ENCODE peak calls at places on chromosomes 3 and 15, in five cellular contexts. F is H1; K is stomach; D is mammary epithelial cell; S is CD8-positive, alpha-beta T cell. R is an unnamed sample.

GRCh38 chr3:160765211-160765610 is 9.2 kb downstream of the PPM1L start:
- DNase-seq in F (no peak), K (no peak), D (no peak), S (no peak), R (no peak)

GRCh38 chr3:170806676-170807075 is 63.3 kb downstream of the RPL22L1 start:
- DNase-seq in F (no peak), K (no peak), D (peak; percentile 54), S (no peak), R (no peak)

GRCh38 chr3:11260460-11260859 is 11.7 kb upstream of the ATG7 start:
- DNase-seq in F (no peak), K (no peak), D (no peak), S (no peak), R (no peak)

GRCh38 chr15:68578960-68579935 is at the start of gene CORO2B:
- DNase-seq in F (no peak), K (no peak), D (peak; percentile 19), S (no peak), R (peak; percentile 18)

GRCh38 chr3:148930785-148931184 is 60.6 kb upstream of the GYG1 start:
- DNase-seq in F (no peak), K (no peak), D (no peak), S (no peak), R (no peak)

GRCh38 chr15:60797444-60798040 is 318.6 kb upstream of the ICE2 start:
- DNase-seq in F (no peak), K (no peak), D (no peak), S (no peak), R (no peak)

GRCh38 chr3:23987376-23987775 is 42.3 kb downstream of the NR1D2 start:
- DNase-seq in F (no peak), K (no peak), D (no peak), S (no peak), R (no peak)

GRCh38 chr3:138417559-138417982 is 16.8 kb upstream of the ESYT3 start:
- DNase-seq in F (peak; percentile 79), K (peak; percentile 82), D (peak; percentile 69), S (peak; percentile 50), R (peak; percentile 87)

GRCh38 chr15:101578443-101578894 is 73.7 kb downstream of the TM2D3 start:
- DNase-seq in F (no peak), K (peak; percentile 62), D (peak; percentile 28), S (no peak), R (peak; percentile 52)

GRCh38 chr3:59101091-59101738 is 51.4 kb upstream of the CFAP20DC start:
- DNase-seq in F (no peak), K (no peak), D (peak; percentile 92), S (no peak), R (no peak)

GRCh38 chr3:128054363-128054762 is 2.1 kb downstream of the SEC61A1 start:
- DNase-seq in F (no peak), K (no peak), D (peak; percentile 54), S (no peak), R (no peak)

GRCh38 chr3:126151562-126152302 is 28.7 kb downstream of the ALDH1L1 start:
- DNase-seq in F (no peak), K (no peak), D (no peak), S (no peak), R (no peak)

GRCh38 chr3:145798691-145799550 is 362.1 kb downstream of the PLOD2 start:
- DNase-seq in F (no peak), K (no peak), D (no peak), S (no peak), R (no peak)

GRCh38 chr3:152707314-152707713 is 127.6 kb upstream of the P2RY1 start:
- DNase-seq in F (no peak), K (no peak), D (no peak), S (no peak), R (no peak)

GRCh38 chr3:53254190-53254809 is 1.5 kb downstream of the TKT start:
- DNase-seq in F (no peak), K (no peak), D (peak; percentile 20), S (no peak), R (no peak)

GRCh38 chr15:59349715-59350420 is 22.8 kb downstream of the MYO1E start:
- DNase-seq in F (no peak), K (no peak), D (peak; percentile 97), S (no peak), R (no peak)

GRCh38 chr15:56919708-56920637 is 1.5 kb downstream of the TCF12 start:
- DNase-seq in F (no peak), K (no peak), D (peak; percentile 60), S (peak; percentile 6), R (no peak)
- H3K4me1 ChIP-seq in F (peaks cover 6% of the 10 kb centered on the region), K (peaks cover 32% of the 10 kb centered on the region), D (peaks cover 8% of the 10 kb centered on the region), S (peaks cover 29% of the 10 kb centered on the region), R (peaks cover 22% of the 10 kb centered on the region)

GRCh38 chr3:50606596-50606995 is 5.0 kb downstream of the CISH start:
- DNase-seq in F (no peak), K (no peak), D (no peak), S (peak; percentile 56), R (no peak)

GRCh38 chr3:50604628-50605588 is 6.7 kb downstream of the CISH start:
- DNase-seq in F (no peak), K (peak; percentile 87), D (no peak), S (no peak), R (no peak)

GRCh38 chr3:50607271-50608091 is 4.1 kb downstream of the CISH start:
- DNase-seq in F (no peak), K (no peak), D (no peak), S (no peak), R (no peak)

GRCh38 chr3:50604110-50604621 is 7.4 kb downstream of the CISH start:
- DNase-seq in F (no peak), K (no peak), D (no peak), S (no peak), R (no peak)

GRCh38 chr3:50605901-50606326 is 5.7 kb downstream of the CISH start:
- DNase-seq in F (no peak), K (no peak), D (no peak), S (no peak), R (no peak)
- H3K4me1 ChIP-seq in F (peaks cover 2% of the 10 kb centered on the region), K (peaks cover 80% of the 10 kb centered on the region), D (peaks cover 42% of the 10 kb centered on the region), S (peaks cover 80% of the 10 kb centered on the region), R (peaks cover 33% of the 10 kb centered on the region)

DNA sequence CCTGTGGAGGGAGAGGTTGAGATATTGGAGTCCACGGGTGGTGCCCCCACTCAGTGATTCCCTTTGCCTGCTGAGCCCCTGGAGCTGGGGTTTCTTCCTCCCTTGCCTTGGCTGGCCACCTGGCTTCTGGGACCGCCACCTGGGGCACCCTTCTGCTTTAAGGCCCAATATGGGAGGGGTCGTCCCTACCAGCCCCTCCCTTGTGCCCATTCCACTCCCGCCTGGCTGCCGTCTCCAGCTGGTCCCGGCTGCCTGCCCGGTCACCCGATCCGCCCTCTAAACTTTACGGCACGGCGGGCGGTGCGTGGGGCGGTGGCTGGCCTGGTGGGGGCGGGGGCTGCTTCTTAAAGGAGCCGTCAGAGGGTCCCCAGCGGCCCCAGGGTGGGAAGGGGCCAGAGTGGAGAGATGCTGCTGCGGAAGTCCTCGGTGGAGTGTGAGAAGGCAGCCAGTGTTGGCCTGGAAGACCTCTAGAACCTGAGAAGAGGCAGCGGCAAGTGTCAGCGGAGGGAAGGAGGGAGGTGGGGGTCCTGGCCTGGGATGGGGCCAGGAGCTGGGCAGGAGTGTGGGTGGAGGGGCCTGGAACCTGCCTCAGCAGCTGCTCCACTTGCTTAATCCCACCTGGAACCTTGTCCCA is 1.6 kb upstream of the SEMA3B start:
- DNase-seq in F (no peak), K (peak; percentile 87), D (no peak), S (no peak), R (no peak)
- H3K4me1 ChIP-seq in F (peaks cover 48% of the 10 kb centered on the region), K (peaks cover 62% of the 10 kb centered on the region), D (peaks cover 39% of the 10 kb centered on the region), S (no peaks in the 10 kb centered on the region), R (peaks cover 78% of the 10 kb centered on the region)

GRCh38 chr15:90001683-90002427 is 731 bp downstream of the ZNF710 start:
- DNase-seq in F (no peak), K (peak; percentile 55), D (peak; percentile 59), S (peak; percentile 38), R (peak; percentile 71)
- H3K4me1 ChIP-seq in F (peaks cover 33% of the 10 kb centered on the region), K (peaks cover 40% of the 10 kb centered on the region), D (peaks cover 69% of the 10 kb centered on the region), S (peaks cover 27% of the 10 kb centered on the region), R (peaks cover 64% of the 10 kb centered on the region)

DNA sequence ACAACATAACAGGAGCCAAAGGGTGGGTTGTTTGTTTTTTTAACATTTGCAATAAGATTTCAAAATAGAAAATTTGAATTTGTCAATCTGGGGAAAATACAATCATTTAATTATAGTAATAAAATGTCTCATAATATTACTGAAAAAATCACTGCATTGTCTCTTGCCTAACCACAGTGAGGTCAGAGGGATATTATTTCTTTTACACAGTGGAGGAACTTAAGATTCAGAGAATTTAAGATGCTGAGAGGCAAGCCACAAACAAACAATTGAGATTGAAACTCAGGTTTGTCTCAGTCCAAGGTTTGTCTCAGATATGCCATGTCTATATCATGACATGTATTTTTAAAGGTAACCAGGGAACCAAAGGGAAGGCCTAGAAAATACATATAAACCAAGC is 428.7 kb downstream of the FOXP1 start:
- DNase-seq in F (no peak), K (no peak), D (no peak), S (no peak), R (no peak)
- H3K4me1 ChIP-seq in F (peaks cover 39% of the 10 kb centered on the region), K (no peaks in the 10 kb centered on the region), D (peaks cover 4% of the 10 kb centered on the region), S (peaks cover 4% of the 10 kb centered on the region), R (peaks cover 70% of the 10 kb centered on the region)

GRCh38 chr3:67650084-67650483 is 4.3 kb downstream of the SUCLG2 start:
- DNase-seq in F (no peak), K (peak; percentile 59), D (no peak), S (no peak), R (peak; percentile 50)
- H3K4me1 ChIP-seq in F (peaks cover 13% of the 10 kb centered on the region), K (peaks cover 43% of the 10 kb centered on the region), D (peaks cover 20% of the 10 kb centered on the region), S (peaks cover 57% of the 10 kb centered on the region), R (peaks cover 54% of the 10 kb centered on the region)

GRCh38 chr3:192850501-192850981 is 67.1 kb downstream of the MB21D2 start:
- DNase-seq in F (no peak), K (peak; percentile 45), D (peak; percentile 93), S (no peak), R (peak; percentile 85)
- H3K4me1 ChIP-seq in F (peaks cover 8% of the 10 kb centered on the region), K (peaks cover 23% of the 10 kb centered on the region), D (peaks cover 27% of the 10 kb centered on the region), S (no peaks in the 10 kb centered on the region), R (peaks cover 50% of the 10 kb centered on the region)

GRCh38 chr3:146834917-146835316 is 229.8 kb upstream of the PLSCR5 start:
- DNase-seq in F (no peak), K (no peak), D (no peak), S (no peak), R (no peak)

GRCh38 chr3:146843476-146843875 is 238.3 kb upstream of the PLSCR5 start:
- DNase-seq in F (no peak), K (no peak), D (no peak), S (no peak), R (no peak)

GRCh38 chr3:146838221-146838620 is 233.1 kb upstream of the PLSCR5 start:
- DNase-seq in F (no peak), K (no peak), D (no peak), S (no peak), R (no peak)

GRCh38 chr3:146845361-146845760 is 240.2 kb upstream of the PLSCR5 start:
- DNase-seq in F (no peak), K (no peak), D (no peak), S (no peak), R (no peak)

DNA sequence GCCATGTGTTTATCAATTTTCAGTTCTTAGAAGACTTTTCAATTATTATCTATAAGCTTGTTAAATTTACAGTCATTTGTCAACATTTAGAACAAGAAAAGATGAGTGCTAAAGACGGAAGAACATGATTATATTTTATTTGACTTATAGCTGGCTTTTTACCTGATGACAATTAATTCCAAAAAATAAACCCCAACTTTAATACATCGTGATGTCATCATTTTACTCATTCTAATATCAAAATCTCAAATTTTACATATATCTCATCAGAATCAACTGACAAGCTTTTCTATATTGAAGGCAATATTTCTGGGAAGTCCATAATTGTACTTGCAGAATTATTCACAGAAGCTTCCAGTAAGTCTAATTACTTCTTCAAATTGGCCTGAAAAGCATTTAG is 234.6 kb upstream of the PLSCR5 start:
- DNase-seq in F (no peak), K (no peak), D (no peak), S (no peak), R (no peak)
- H3K4me1 ChIP-seq in F (no peaks in the 10 kb centered on the region), K (no peaks in the 10 kb centered on the region), D (no peaks in the 10 kb centered on the region), S (no peaks in the 10 kb centered on the region), R (no peaks in the 10 kb centered on the region)

R was measured in Caco-2.